ENCODE peak calls at places on chromosome 14, in seven cellular contexts. One of them, this sample, is unnamed. For H3K4me1, the result is how much of the 10 kb centered on the place peaks cover.

GRCh38 chr14:77186911-77187648 is 5.5 kb downstream of the TMEM63C start:
- DNase-seq in astrocyte: peak
- DNase-seq in effector memory CD4-positive, alpha-beta T cell: no peak
- DNase-seq in A549: no peak
- DNase-seq in OCI-LY7: no peak
- DNase-seq in GM23338: peak
- DNase-seq in colonic mucosa: no peak
- DNase-seq in this sample: peak

GRCh38 chr14:58708004-58708403 is 70.2 kb downstream of the DACT1 start:
- DNase-seq in astrocyte: no peak
- DNase-seq in effector memory CD4-positive, alpha-beta T cell: no peak
- DNase-seq in A549: no peak
- DNase-seq in OCI-LY7: no peak
- DNase-seq in GM23338: no peak
- DNase-seq in colonic mucosa: no peak
- DNase-seq in this sample: no peak

GRCh38 chr14:23925523-23926075 is 28.0 kb upstream of the DHRS4 start:
- DNase-seq in astrocyte: no peak
- DNase-seq in effector memory CD4-positive, alpha-beta T cell: no peak
- DNase-seq in A549: no peak
- DNase-seq in OCI-LY7: no peak
- DNase-seq in GM23338: no peak
- DNase-seq in colonic mucosa: no peak
- DNase-seq in this sample: no peak

GRCh38 chr14:21192875-21193535 is 37.1 kb upstream of the OR5AU1 start:
- DNase-seq in astrocyte: peak
- DNase-seq in effector memory CD4-positive, alpha-beta T cell: no peak
- DNase-seq in A549: no peak
- DNase-seq in OCI-LY7: no peak
- DNase-seq in GM23338: no peak
- DNase-seq in colonic mucosa: no peak
- DNase-seq in this sample: no peak

GRCh38 chr14:51094282-51094821 is 553 bp downstream of the TRIM9 start:
- DNase-seq in astrocyte: no peak
- DNase-seq in effector memory CD4-positive, alpha-beta T cell: no peak
- DNase-seq in A549: peak
- DNase-seq in OCI-LY7: no peak
- DNase-seq in GM23338: peak
- DNase-seq in colonic mucosa: peak
- DNase-seq in this sample: no peak

GRCh38 chr14:101739446-101740141 is 21.9 kb upstream of the PPP2R5C start:
- DNase-seq in astrocyte: no peak
- DNase-seq in effector memory CD4-positive, alpha-beta T cell: no peak
- DNase-seq in A549: no peak
- DNase-seq in OCI-LY7: no peak
- DNase-seq in GM23338: no peak
- DNase-seq in colonic mucosa: peak
- DNase-seq in this sample: no peak

GRCh38 chr14:22658951-22659350 is 14.8 kb upstream of the OR6J1 start:
- DNase-seq in astrocyte: no peak
- DNase-seq in effector memory CD4-positive, alpha-beta T cell: no peak
- DNase-seq in A549: no peak
- DNase-seq in OCI-LY7: no peak
- DNase-seq in GM23338: no peak
- DNase-seq in colonic mucosa: no peak
- DNase-seq in this sample: no peak

GRCh38 chr14:76760331-76761197 is 704 bp upstream of the VASH1 start:
- DNase-seq in astrocyte: no peak
- DNase-seq in effector memory CD4-positive, alpha-beta T cell: no peak
- DNase-seq in A549: no peak
- DNase-seq in OCI-LY7: no peak
- DNase-seq in GM23338: no peak
- DNase-seq in colonic mucosa: no peak
- DNase-seq in this sample: no peak

GRCh38 chr14:43539210-43539609 is 967.9 kb downstream of the FSCB start:
- DNase-seq in astrocyte: no peak
- DNase-seq in effector memory CD4-positive, alpha-beta T cell: no peak
- DNase-seq in A549: no peak
- DNase-seq in OCI-LY7: no peak
- DNase-seq in GM23338: peak
- DNase-seq in colonic mucosa: no peak
- DNase-seq in this sample: peak

GRCh38 chr14:53537421-53538315 is 384.5 kb upstream of the DDHD1 start:
- DNase-seq in astrocyte: no peak
- DNase-seq in effector memory CD4-positive, alpha-beta T cell: no peak
- DNase-seq in A549: no peak
- DNase-seq in OCI-LY7: no peak
- DNase-seq in GM23338: peak
- DNase-seq in colonic mucosa: peak
- DNase-seq in this sample: no peak

GRCh38 chr14:53742226-53742607 is 214.4 kb downstream of the BMP4 start:
- DNase-seq in astrocyte: no peak
- DNase-seq in effector memory CD4-positive, alpha-beta T cell: no peak
- DNase-seq in A549: no peak
- DNase-seq in OCI-LY7: no peak
- DNase-seq in GM23338: peak
- DNase-seq in colonic mucosa: no peak
- DNase-seq in this sample: no peak

GRCh38 chr14:95537298-95538089 is 2.6 kb downstream of the GLRX5 start:
- DNase-seq in astrocyte: no peak
- DNase-seq in effector memory CD4-positive, alpha-beta T cell: no peak
- DNase-seq in A549: no peak
- DNase-seq in OCI-LY7: no peak
- DNase-seq in GM23338: no peak
- DNase-seq in colonic mucosa: no peak
- DNase-seq in this sample: no peak

GRCh38 chr14:95533822-95534221 is 1.0 kb upstream of the GLRX5 start:
- DNase-seq in astrocyte: no peak
- DNase-seq in effector memory CD4-positive, alpha-beta T cell: no peak
- DNase-seq in A549: no peak
- DNase-seq in OCI-LY7: peak
- DNase-seq in GM23338: peak
- DNase-seq in colonic mucosa: no peak
- DNase-seq in this sample: no peak

GRCh38 chr14:95534299-95535225 is at the start of gene GLRX5:
- DNase-seq in astrocyte: peak
- DNase-seq in effector memory CD4-positive, alpha-beta T cell: peak
- DNase-seq in A549: peak
- DNase-seq in OCI-LY7: peak
- DNase-seq in GM23338: peak
- DNase-seq in colonic mucosa: peak
- DNase-seq in this sample: peak

GRCh38 chr14:95535226-95536021 is 574 bp downstream of the GLRX5 start:
- DNase-seq in astrocyte: no peak
- DNase-seq in effector memory CD4-positive, alpha-beta T cell: no peak
- DNase-seq in A549: no peak
- DNase-seq in OCI-LY7: peak
- DNase-seq in GM23338: no peak
- DNase-seq in colonic mucosa: no peak
- DNase-seq in this sample: no peak

DNA sequence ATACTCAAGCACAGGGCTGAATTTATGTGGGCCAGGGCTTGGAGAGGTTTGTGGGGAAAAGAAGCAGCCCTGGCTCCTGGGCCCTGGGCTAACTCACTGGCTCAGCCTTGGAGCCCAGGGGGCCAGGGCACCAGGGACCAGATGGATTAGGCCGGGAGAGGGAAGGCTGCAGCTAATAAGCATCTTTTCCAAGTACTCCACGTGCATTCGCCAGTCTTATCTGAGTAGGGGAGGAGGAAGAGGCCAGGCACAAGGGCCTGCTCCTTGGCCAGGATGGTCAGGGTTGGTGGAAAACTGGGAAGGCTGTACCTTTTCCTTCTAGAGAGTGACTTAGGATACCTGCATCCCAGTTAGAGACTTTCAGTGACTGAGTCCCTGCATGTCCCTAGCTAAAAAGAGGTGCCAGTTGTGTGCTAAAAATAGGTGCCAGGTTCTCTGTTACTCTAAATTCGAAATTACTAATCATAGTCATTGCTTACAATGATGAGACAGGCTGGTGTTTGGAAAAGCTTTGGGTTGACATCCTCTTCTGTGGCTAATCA is 1.3 kb downstream of the GLRX5 start:
- DNase-seq in astrocyte: no peak
- DNase-seq in effector memory CD4-positive, alpha-beta T cell: no peak
- DNase-seq in A549: no peak
- DNase-seq in OCI-LY7: no peak
- DNase-seq in GM23338: no peak
- DNase-seq in colonic mucosa: no peak
- DNase-seq in this sample: no peak
- H3K4me1 ChIP-seq in astrocyte: under half
- H3K4me1 ChIP-seq in effector memory CD4-positive, alpha-beta T cell: under half
- H3K4me1 ChIP-seq in A549: under half
- H3K4me1 ChIP-seq in OCI-LY7: under half
- H3K4me1 ChIP-seq in GM23338: under half
- H3K4me1 ChIP-seq in colonic mucosa: under half
- H3K4me1 ChIP-seq in this sample: under half

GRCh38 chr14:33788116-33788515 is 162.8 kb downstream of the EGLN3 start:
- DNase-seq in astrocyte: no peak
- DNase-seq in effector memory CD4-positive, alpha-beta T cell: no peak
- DNase-seq in A549: no peak
- DNase-seq in OCI-LY7: no peak
- DNase-seq in GM23338: peak
- DNase-seq in colonic mucosa: no peak
- DNase-seq in this sample: no peak
- H3K4me1 ChIP-seq in astrocyte: under half
- H3K4me1 ChIP-seq in effector memory CD4-positive, alpha-beta T cell: under half
- H3K4me1 ChIP-seq in A549: under half
- H3K4me1 ChIP-seq in OCI-LY7: under half
- H3K4me1 ChIP-seq in GM23338: under half
- H3K4me1 ChIP-seq in colonic mucosa: under half
- H3K4me1 ChIP-seq in this sample: under half

GRCh38 chr14:70257526-70257925 is 68.8 kb upstream of the SLC8A3 start:
- DNase-seq in astrocyte: no peak
- DNase-seq in effector memory CD4-positive, alpha-beta T cell: no peak
- DNase-seq in A549: no peak
- DNase-seq in OCI-LY7: peak
- DNase-seq in GM23338: peak
- DNase-seq in colonic mucosa: peak
- DNase-seq in this sample: peak
- H3K4me1 ChIP-seq in astrocyte: under half
- H3K4me1 ChIP-seq in effector memory CD4-positive, alpha-beta T cell: under half
- H3K4me1 ChIP-seq in A549: under half
- H3K4me1 ChIP-seq in OCI-LY7: under half
- H3K4me1 ChIP-seq in GM23338: under half
- H3K4me1 ChIP-seq in colonic mucosa: under half
- H3K4me1 ChIP-seq in this sample: under half

GRCh38 chr14:75044760-75045159 is 6.5 kb downstream of the MLH3 start:
- DNase-seq in astrocyte: no peak
- DNase-seq in effector memory CD4-positive, alpha-beta T cell: no peak
- DNase-seq in A549: no peak
- DNase-seq in OCI-LY7: no peak
- DNase-seq in GM23338: no peak
- DNase-seq in colonic mucosa: no peak
- DNase-seq in this sample: no peak

GRCh38 chr14:75048101-75048500 is 3.2 kb downstream of the MLH3 start:
- DNase-seq in astrocyte: no peak
- DNase-seq in effector memory CD4-positive, alpha-beta T cell: no peak
- DNase-seq in A549: no peak
- DNase-seq in OCI-LY7: no peak
- DNase-seq in GM23338: no peak
- DNase-seq in colonic mucosa: no peak
- DNase-seq in this sample: no peak

GRCh38 chr14:75047506-75047905 is 3.8 kb downstream of the MLH3 start:
- DNase-seq in astrocyte: no peak
- DNase-seq in effector memory CD4-positive, alpha-beta T cell: no peak
- DNase-seq in A549: no peak
- DNase-seq in OCI-LY7: no peak
- DNase-seq in GM23338: no peak
- DNase-seq in colonic mucosa: no peak
- DNase-seq in this sample: no peak

GRCh38 chr14:75046899-75047298 is 4.4 kb downstream of the MLH3 start:
- DNase-seq in astrocyte: no peak
- DNase-seq in effector memory CD4-positive, alpha-beta T cell: no peak
- DNase-seq in A549: no peak
- DNase-seq in OCI-LY7: no peak
- DNase-seq in GM23338: no peak
- DNase-seq in colonic mucosa: no peak
- DNase-seq in this sample: no peak

DNA sequence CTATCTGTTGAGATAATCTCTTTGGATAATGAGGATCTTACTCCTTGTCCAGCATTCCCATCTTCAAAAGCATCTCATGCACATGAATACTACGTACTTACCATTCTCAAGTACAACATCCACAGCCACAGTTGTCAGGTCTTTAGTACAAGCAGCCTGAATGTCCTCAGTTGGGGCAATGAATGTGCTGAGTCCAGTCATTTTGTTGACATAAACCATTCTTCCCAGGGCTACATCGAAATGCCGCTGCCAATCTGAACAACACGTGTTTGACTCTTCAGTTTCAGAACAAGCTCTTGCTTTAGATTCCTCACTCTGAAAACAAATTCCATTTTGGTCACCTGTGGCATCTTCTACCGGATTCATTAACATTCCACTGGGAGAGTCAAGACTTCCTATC is 5.0 kb downstream of the MLH3 start:
- DNase-seq in astrocyte: no peak
- DNase-seq in effector memory CD4-positive, alpha-beta T cell: no peak
- DNase-seq in A549: no peak
- DNase-seq in OCI-LY7: no peak
- DNase-seq in GM23338: peak
- DNase-seq in colonic mucosa: no peak
- DNase-seq in this sample: no peak
- H3K4me1 ChIP-seq in astrocyte: under half
- H3K4me1 ChIP-seq in effector memory CD4-positive, alpha-beta T cell: under half
- H3K4me1 ChIP-seq in A549: under half
- H3K4me1 ChIP-seq in OCI-LY7: under half
- H3K4me1 ChIP-seq in GM23338: under half
- H3K4me1 ChIP-seq in colonic mucosa: under half
- H3K4me1 ChIP-seq in this sample: under half

DNA sequence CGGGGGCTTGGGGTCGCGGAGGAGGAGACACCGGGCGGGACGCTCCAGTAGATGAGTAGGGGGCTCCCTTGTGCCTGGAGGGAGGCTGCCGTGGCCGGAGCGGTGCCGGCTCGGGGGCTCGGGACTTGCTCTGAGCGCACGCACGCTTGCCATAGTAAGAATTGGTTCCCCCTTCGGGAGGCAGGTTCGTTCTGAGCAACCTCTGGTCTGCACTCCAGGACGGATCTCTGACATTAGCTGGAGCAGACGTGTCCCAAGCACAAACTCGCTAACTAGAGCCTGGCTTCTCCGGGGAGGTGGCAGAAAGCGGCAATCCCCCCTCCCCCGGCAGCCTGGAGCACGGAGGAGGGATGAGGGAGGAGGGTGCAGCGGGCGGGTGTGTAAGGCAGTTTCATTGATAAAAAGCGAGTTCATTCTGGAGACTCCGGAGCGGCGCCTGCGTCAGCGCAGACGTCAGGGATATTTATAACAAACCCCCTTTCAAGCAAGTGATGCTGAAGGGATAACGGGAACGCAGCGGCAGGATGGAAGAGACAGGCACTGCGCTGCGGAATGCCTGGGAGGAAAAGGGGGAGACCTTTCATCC is 618 bp downstream of the FOS start:
- DNase-seq in astrocyte: peak
- DNase-seq in effector memory CD4-positive, alpha-beta T cell: peak
- DNase-seq in A549: no peak
- DNase-seq in OCI-LY7: no peak
- DNase-seq in GM23338: peak
- DNase-seq in colonic mucosa: peak
- DNase-seq in this sample: peak
- H3K4me1 ChIP-seq in astrocyte: under half
- H3K4me1 ChIP-seq in effector memory CD4-positive, alpha-beta T cell: under half
- H3K4me1 ChIP-seq in A549: under half
- H3K4me1 ChIP-seq in OCI-LY7: under half
- H3K4me1 ChIP-seq in GM23338: under half
- H3K4me1 ChIP-seq in colonic mucosa: under half
- H3K4me1 ChIP-seq in this sample: under half

This sample was measured in foreskin keratinocyte.